ENCODE peak calls at places on chromosomes 12 and 14, in four cellular contexts. V is Jurkat, Clone E6-1; L is C1 segment of cervical spinal cord; F is stimulated activated CD8-positive, alpha-beta memory T cell treated with anti-CD3 and anti-CD28 coated beads, Interleukin-7, amount 100 ng/mL, for 4 hours. U is an unnamed sample.

GRCh38 chr12:2653461-2653965 is 141.3 kb upstream of the FKBP4 start:
- DNase-seq in L (no peak), V (no peak), F (no peak), U (no peak)

GRCh38 chr12:88237954-88238353 is 95.8 kb downstream of the TMTC3 start:
- DNase-seq in V (no peak), L (no peak), F (no peak), U (no peak)

GRCh38 chr14:63543000-63543825 is at the start of gene PPP2R5E:
- DNase-seq in F (peak), V (peak), L (peak), U (peak)

GRCh38 chr14:104562606-104563005 is 17.0 kb upstream of the C14orf180 start:
- DNase-seq in F (no peak), L (no peak), V (no peak), U (no peak)

GRCh38 chr14:29757188-29757680 is 170.4 kb downstream of the PRKD1 start:
- DNase-seq in V (no peak), L (no peak), F (no peak), U (no peak)

GRCh38 chr14:53411110-53411509 is 258.0 kb upstream of the DDHD1 start:
- DNase-seq in F (no peak), V (no peak), L (no peak), U (no peak)

GRCh38 chr12:95336387-95337067 is 118.9 kb downstream of the VEZT start:
- DNase-seq in V (no peak), L (peak), F (no peak), U (no peak)

GRCh38 chr12:460301-461230 is 827 bp downstream of the B4GALNT3 start:
- DNase-seq in L (no peak), V (no peak), F (peak), U (peak)

GRCh38 chr12:103771466-103771865 is 69.6 kb downstream of the NT5DC3 start:
- DNase-seq in F (no peak), L (no peak), V (no peak), U (no peak)

GRCh38 chr14:95388699-95389098 is 69.0 kb upstream of the CLMN start:
- DNase-seq in V (no peak), L (no peak), F (no peak), U (no peak)

GRCh38 chr14:53003776-53004175 is 52.9 kb upstream of the FERMT2 start:
- DNase-seq in L (no peak), F (no peak), V (no peak), U (no peak)

GRCh38 chr12:107415834-107416233 is 269.8 kb upstream of the PWP1 start:
- DNase-seq in L (no peak), F (no peak), V (no peak), U (no peak)

GRCh38 chr14:23125933-23126524 is 7.0 kb upstream of the CEBPE start:
- DNase-seq in V (no peak), L (no peak), F (no peak), U (no peak)

GRCh38 chr12:132327351-132328171 is 1.8 kb downstream of the GALNT9 start:
- DNase-seq in L (peak), F (peak), V (peak), U (no peak)

GRCh38 chr12:76020731-76021672 is 10.6 kb downstream of the PHLDA1 start:
- DNase-seq in L (no peak), F (peak), V (peak), U (no peak)

GRCh38 chr12:79566452-79566851 is 124.3 kb downstream of the PAWR start:
- DNase-seq in F (no peak), V (no peak), L (no peak), U (no peak)

GRCh38 chr12:6372403-6373003 is 2.9 kb downstream of the SCNN1A start:
- DNase-seq in F (no peak), V (peak), L (no peak), U (no peak)

GRCh38 chr12:6090786-6091185 is 33.7 kb downstream of the VWF start:
- DNase-seq in F (no peak), L (no peak), V (no peak), U (no peak)

GRCh38 chr14:31718985-31719384 is 157.8 kb downstream of the NUBPL start:
- DNase-seq in V (no peak), F (no peak), L (no peak), U (no peak)

GRCh38 chr12:45235087-45236025 is 19.5 kb downstream of the ANO6 start:
- DNase-seq in V (no peak), F (no peak), L (no peak), U (no peak)

GRCh38 chr12:7075931-7076330 is 15.4 kb downstream of the C1S start:
- DNase-seq in V (no peak), F (no peak), L (no peak), U (no peak)

GRCh38 chr12:114770323-114770722 is 86.3 kb upstream of the TBX3 start:
- DNase-seq in V (no peak), F (no peak), L (no peak), U (no peak)

GRCh38 chr14:37082431-37082830 is 90.0 kb downstream of the SLC25A21 start:
- DNase-seq in L (no peak), V (no peak), F (no peak), U (no peak)

GRCh38 chr12:92690601-92691000 is 12.2 kb upstream of the PLEKHG7 start:
- DNase-seq in V (no peak), F (no peak), L (no peak), U (no peak)

GRCh38 chr12:24767016-24767415 is 181.9 kb downstream of the BCAT1 start:
- DNase-seq in V (no peak), L (no peak), F (no peak), U (no peak)

GRCh38 chr14:98984719-98985041 is 287.3 kb downstream of the BCL11B start:
- DNase-seq in L (no peak), V (peak), F (peak), U (peak)

GRCh38 chr12:111715242-111715641 is 29.4 kb downstream of the ACAD10 start:
- DNase-seq in F (no peak), L (no peak), V (no peak), U (no peak)